ENCODE peak calls at places on chromosomes 6 and 20, in five cellular contexts. One of them, this sample, is unnamed.
A peak's percentile ranks its signal among the peaks of the same experiment; 100 is the strongest.

GRCh38 chr20:53832499-53832898 is 237.9 kb downstream of the BCAS1 start:
- DNase-seq in T-helper 9 cell: no peak
- DNase-seq in GDM1: no peak
- DNase-seq in NCI-H446: no peak
- DNase-seq in Ammon's horn: no peak
- DNase-seq in this sample: no peak

GRCh38 chr6:88867841-88868558 is 95.4 kb downstream of the RNGTT start:
- DNase-seq in NCI-H446: no peak
- DNase-seq in Ammon's horn: no peak
- DNase-seq in T-helper 9 cell: no peak
- DNase-seq in GDM1: no peak
- DNase-seq in this sample: no peak

GRCh38 chr6:135434095-135434494 is 63.4 kb downstream of the AHI1 start:
- DNase-seq in T-helper 9 cell: no peak
- DNase-seq in NCI-H446: no peak
- DNase-seq in Ammon's horn: no peak
- DNase-seq in GDM1: no peak
- DNase-seq in this sample: no peak

GRCh38 chr6:146410851-146411595 is 132.6 kb upstream of the RAB32 start:
- DNase-seq in GDM1: no peak
- DNase-seq in T-helper 9 cell: no peak
- DNase-seq in NCI-H446: no peak
- DNase-seq in Ammon's horn: no peak
- DNase-seq in this sample: no peak

GRCh38 chr6:163950159-163950558 is 535.6 kb downstream of the QKI start:
- DNase-seq in NCI-H446: no peak
- DNase-seq in T-helper 9 cell: no peak
- DNase-seq in GDM1: no peak
- DNase-seq in Ammon's horn: no peak
- DNase-seq in this sample: no peak

GRCh38 chr6:141988954-141989705 is 143.6 kb upstream of the GJE1 start:
- DNase-seq in NCI-H446: peak; percentile 43
- DNase-seq in T-helper 9 cell: peak; percentile 2
- DNase-seq in Ammon's horn: no peak
- DNase-seq in GDM1: no peak
- DNase-seq in this sample: peak; percentile 51

GRCh38 chr6:91476000-91476399 is 889.1 kb upstream of the MAP3K7 start:
- DNase-seq in GDM1: peak; percentile 29
- DNase-seq in NCI-H446: peak; percentile 85
- DNase-seq in Ammon's horn: peak; percentile 22
- DNase-seq in T-helper 9 cell: no peak
- DNase-seq in this sample: peak; percentile 19

GRCh38 chr20:46979603-46980241 is 85.1 kb downstream of the EYA2 start:
- DNase-seq in Ammon's horn: no peak
- DNase-seq in GDM1: no peak
- DNase-seq in T-helper 9 cell: no peak
- DNase-seq in NCI-H446: no peak
- DNase-seq in this sample: no peak

GRCh38 chr6:151536280-151536534 is 42.4 kb downstream of the CCDC170 start:
- DNase-seq in Ammon's horn: no peak
- DNase-seq in NCI-H446: no peak
- DNase-seq in GDM1: no peak
- DNase-seq in T-helper 9 cell: no peak
- DNase-seq in this sample: no peak

GRCh38 chr6:56193846-56194245 is 53.5 kb downstream of the COL21A1 start:
- DNase-seq in T-helper 9 cell: no peak
- DNase-seq in NCI-H446: no peak
- DNase-seq in Ammon's horn: no peak
- DNase-seq in GDM1: no peak
- DNase-seq in this sample: peak; percentile 55

GRCh38 chr6:124872361-124873065 is 89.7 kb upstream of the RNF217 start:
- DNase-seq in NCI-H446: no peak
- DNase-seq in Ammon's horn: no peak
- DNase-seq in T-helper 9 cell: no peak
- DNase-seq in GDM1: no peak
- DNase-seq in this sample: no peak

GRCh38 chr6:17289491-17290106 is 8.4 kb downstream of the RBM24 start:
- DNase-seq in Ammon's horn: no peak
- DNase-seq in GDM1: no peak
- DNase-seq in T-helper 9 cell: no peak
- DNase-seq in NCI-H446: no peak
- DNase-seq in this sample: peak; percentile 76

GRCh38 chr6:21769973-21770372 is 176.4 kb downstream of the SOX4 start:
- DNase-seq in T-helper 9 cell: no peak
- DNase-seq in NCI-H446: no peak
- DNase-seq in Ammon's horn: no peak
- DNase-seq in GDM1: no peak
- DNase-seq in this sample: no peak

GRCh38 chr6:31901415-31901952 is 402 bp downstream of the ZBTB12 start:
- DNase-seq in GDM1: peak; percentile 49
- DNase-seq in Ammon's horn: peak; percentile 60
- DNase-seq in T-helper 9 cell: peak; percentile 54
- DNase-seq in NCI-H446: peak; percentile 59
- DNase-seq in this sample: no peak

GRCh38 chr6:156687875-156688549 is 89.2 kb upstream of the ARID1B start:
- DNase-seq in T-helper 9 cell: no peak
- DNase-seq in NCI-H446: no peak
- DNase-seq in Ammon's horn: no peak
- DNase-seq in GDM1: no peak
- DNase-seq in this sample: no peak

GRCh38 chr20:8661229-8662023 is 407.5 kb upstream of the PLCB4 start:
- DNase-seq in T-helper 9 cell: no peak
- DNase-seq in GDM1: no peak
- DNase-seq in NCI-H446: no peak
- DNase-seq in Ammon's horn: no peak
- DNase-seq in this sample: no peak

GRCh38 chr6:72182337-72183246 is 296.2 kb downstream of the RIMS1 start:
- DNase-seq in NCI-H446: no peak
- DNase-seq in Ammon's horn: peak; percentile 20
- DNase-seq in T-helper 9 cell: no peak
- DNase-seq in GDM1: no peak
- DNase-seq in this sample: no peak